ENCODE peak calls at places on chromosomes 5 and 9, in five cellular contexts. T, K, S, G and Z are unnamed samples.

GRCh38 chr5:43209833-43210232 is 17.8 kb downstream of the NIM1K start:
- DNase-seq in T (no peak), G (no peak), K (no peak), S (no peak), Z (no peak)

GRCh38 chr9:14660721-14661120 is 32.5 kb downstream of the ZDHHC21 start:
- DNase-seq in S (no peak), G (no peak), T (no peak), K (no peak), Z (no peak)

GRCh38 chr9:82882133-82882532 is 180.8 kb downstream of the RASEF start:
- DNase-seq in G (no peak), S (no peak), T (no peak), K (no peak), Z (no peak)

GRCh38 chr9:129640086-129640870 is 1.7 kb downstream of the ASB6 start:
- DNase-seq in T (no peak), S (no peak), G (peak), K (peak), Z (no peak)

GRCh38 chr9:131588396-131588795 is 43.1 kb downstream of the PRRT1B start:
- DNase-seq in T (no peak), G (peak), S (no peak), K (no peak), Z (no peak)

GRCh38 chr9:18771018-18771417 is 262.0 kb downstream of the SAXO1 start:
- DNase-seq in S (no peak), T (no peak), K (no peak), G (no peak), Z (no peak)

GRCh38 chr5:40383719-40384651 is 295.7 kb upstream of the PTGER4 start:
- DNase-seq in K (no peak), T (no peak), G (no peak), S (no peak), Z (no peak)

GRCh38 chr9:135287627-135288026 is 192.0 kb upstream of the PPP1R26 start:
- DNase-seq in T (no peak), S (no peak), K (no peak), G (no peak), Z (no peak)

GRCh38 chr9:137156567-137157375 is 13.1 kb downstream of the LRRC26 start:
- DNase-seq in G (no peak), K (no peak), S (peak), T (peak), Z (peak)

GRCh38 chr9:35464056-35465025 is 25.6 kb upstream of the RUSC2 start:
- DNase-seq in S (no peak), G (no peak), K (no peak), T (no peak), Z (no peak)

GRCh38 chr5:128199104-128199503 is 115.5 kb downstream of the SLC12A2 start:
- DNase-seq in G (no peak), K (no peak), S (no peak), T (no peak), Z (no peak)

DNA sequence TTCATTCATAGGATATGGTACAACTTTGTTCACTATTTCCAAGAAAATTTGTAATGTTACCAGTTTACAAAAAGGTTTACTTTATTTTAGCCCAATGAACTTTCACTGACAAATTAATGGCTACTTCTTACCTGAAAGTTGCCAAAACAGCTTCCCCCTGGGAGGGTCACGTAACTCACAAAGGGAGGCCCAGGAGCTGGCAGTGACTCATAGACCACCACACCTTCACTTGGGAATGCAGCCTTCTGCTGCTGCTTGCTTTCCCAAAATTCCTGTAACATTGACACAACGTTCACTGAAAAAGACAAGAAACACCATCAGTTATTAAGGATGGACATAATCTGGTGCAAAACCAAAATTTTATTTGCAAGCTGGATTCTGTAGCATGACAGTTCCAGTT is 18.1 kb downstream of the LIX1 start:
- DNase-seq in S (no peak), G (no peak), K (no peak), T (no peak), Z (no peak)
- TF ChIP-seq CTCF in S (no peak), G (no peak), K (no peak), T (no peak), Z (no peak)

GRCh38 chr9:96449844-96450612 is at the start of gene HABP4:
- DNase-seq in K (peak), S (peak), T (peak), G (peak), Z (peak)

GRCh38 chr9:96449522-96449843 is 486 bp upstream of the HABP4 start:
- DNase-seq in G (no peak), T (no peak), K (no peak), S (no peak), Z (no peak)

GRCh38 chr9:96450613-96451544 is 910 bp downstream of the HABP4 start:
- DNase-seq in K (no peak), T (peak), G (peak), S (no peak), Z (no peak)

GRCh38 chr9:96457266-96457665 is 7.3 kb downstream of the HABP4 start:
- DNase-seq in G (no peak), S (no peak), T (no peak), K (no peak), Z (no peak)

GRCh38 chr9:96453625-96454024 is 3.7 kb downstream of the HABP4 start:
- DNase-seq in T (no peak), G (no peak), K (no peak), S (no peak), Z (no peak)
- TF ChIP-seq CTCF in T (no peak), G (no peak), K (no peak), S (peak), Z (no peak)

DNA sequence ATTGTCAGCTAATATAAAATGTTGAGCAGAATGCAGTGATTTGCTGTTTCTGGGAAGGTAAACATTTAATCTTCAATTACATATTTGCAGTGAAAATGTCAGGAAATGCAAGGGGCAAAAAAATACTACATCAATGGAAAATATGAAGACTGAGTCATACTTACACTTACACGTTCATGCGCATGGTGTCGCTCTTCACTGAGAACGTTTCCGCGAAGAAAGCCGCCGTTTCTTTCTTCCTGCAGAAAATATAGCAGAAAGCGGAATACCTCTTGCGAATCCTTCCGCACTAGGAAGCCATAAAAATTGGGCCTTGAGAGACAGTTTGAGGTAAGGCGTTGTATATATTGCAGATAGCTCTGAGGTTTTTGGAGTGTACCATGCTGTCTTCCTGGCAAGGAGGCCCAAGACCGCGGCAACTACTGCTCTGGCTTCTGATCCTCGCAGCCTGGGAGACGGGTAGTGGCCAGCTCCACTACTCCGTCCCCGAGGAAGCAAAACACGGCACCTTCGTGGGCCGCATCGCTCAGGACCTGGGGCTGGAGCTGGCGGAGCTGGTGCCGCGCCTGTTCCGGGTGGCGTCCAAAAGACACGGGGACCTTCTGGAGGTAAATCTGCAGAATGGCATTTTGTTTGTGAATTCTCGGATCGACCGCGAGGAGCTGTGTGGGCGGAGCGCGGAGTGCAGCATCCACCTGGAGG is at the start of gene PCDHA13:
- DNase-seq in K (no peak), S (peak), T (peak), G (no peak), Z (no peak)
- TF ChIP-seq CTCF in K (no peak), S (peak), T (no peak), G (no peak), Z (no peak)

GRCh38 chr5:114362197-114362976 is 517 bp downstream of the KCNN2 start:
- DNase-seq in K (no peak), T (peak), G (no peak), S (peak), Z (no peak)

GRCh38 chr5:114360816-114361723 is 800 bp upstream of the KCNN2 start:
- DNase-seq in K (peak), S (no peak), G (peak), T (peak), Z (no peak)

GRCh38 chr5:114361724-114362196 is at the start of gene KCNN2:
- DNase-seq in K (peak), S (peak), T (peak), G (peak), Z (no peak)

GRCh38 chr5:114362977-114363721 is 1.3 kb downstream of the KCNN2 start:
- DNase-seq in G (no peak), T (peak), K (peak), S (no peak), Z (no peak)

DNA sequence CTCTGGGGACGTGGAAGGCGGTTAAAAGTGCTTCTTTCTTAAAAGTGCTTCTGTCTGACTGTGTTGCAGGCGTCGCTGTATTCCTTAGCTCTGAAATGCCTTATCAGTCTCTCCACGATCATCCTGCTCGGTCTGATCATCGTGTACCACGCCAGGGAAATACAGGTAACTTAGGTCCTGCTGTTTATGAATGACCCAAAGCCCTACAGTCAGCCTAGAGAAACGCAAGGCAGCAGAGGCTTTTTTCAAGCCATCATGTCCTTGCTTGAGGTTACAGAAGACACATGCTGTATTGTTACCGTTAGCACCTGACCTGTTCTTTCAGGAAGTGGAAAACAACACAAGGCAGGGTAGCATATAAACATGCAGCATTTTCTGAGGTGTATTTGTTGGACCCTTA is 2.0 kb downstream of the KCNN2 start:
- DNase-seq in S (no peak), T (no peak), K (peak), G (no peak), Z (no peak)
- TF ChIP-seq CTCF in S (no peak), T (no peak), K (no peak), G (no peak), Z (no peak)